ENCODE peak calls at places on chromosomes 6 and 20, in seven cellular contexts. I is A549, T is HepG2, N is GM12878, X is body of pancreas, J is upper lobe of left lung, L is right lobe of liver. O is an unnamed sample.

GRCh38 chr6:89539779-89540178 is 98.8 kb downstream of the LYRM2 start:
- ATAC-seq in I (no peak), X (no peak), J (no peak), N (no peak), L (no peak), T (no peak), O (no peak)

GRCh38 chr20:20391115-20391514 is 23.2 kb downstream of the INSM1 start:
- ATAC-seq in N (no peak), T (no peak), X (no peak), I (no peak), J (no peak), L (no peak), O (no peak)

GRCh38 chr6:123091896-123092271 is 95.8 kb downstream of the CLVS2 start:
- ATAC-seq in I (no peak), N (no peak), L (no peak), J (no peak), X (no peak), T (no peak), O (no peak)

GRCh38 chr6:71326611-71327010 is 38.0 kb downstream of the OGFRL1 start:
- ATAC-seq in N (no peak), I (no peak), X (no peak), L (peak; percentile 86), T (no peak), J (no peak), O (no peak)

GRCh38 chr6:128062882-128063603 is 162.2 kb upstream of the THEMIS start:
- ATAC-seq in X (peak; percentile 83), L (peak; percentile 97), N (no peak), T (peak; percentile 99), I (no peak), J (peak; percentile 83), O (no peak)

GRCh38 chr6:89956182-89956581 is 61.9 kb downstream of the GJA10 start:
- ATAC-seq in J (no peak), I (no peak), T (no peak), N (no peak), L (peak; percentile 80), X (no peak), O (no peak)

GRCh38 chr20:48669946-48670630 is 157.7 kb downstream of the PREX1 start:
- ATAC-seq in T (no peak), I (no peak), J (no peak), N (no peak), X (peak; percentile 21), L (peak; percentile 51), O (no peak)

GRCh38 chr6:111307275-111307858 is 175.7 kb downstream of the REV3L start:
- ATAC-seq in N (no peak), X (no peak), L (peak; percentile 96), T (no peak), J (no peak), I (no peak), O (no peak)

GRCh38 chr6:157087974-157088373 is 235.3 kb downstream of the TMEM242 start:
- ATAC-seq in N (no peak), J (no peak), I (no peak), T (no peak), L (no peak), X (no peak), O (no peak)

GRCh38 chr6:79422666-79423065 is 114.6 kb downstream of the LCA5 start:
- ATAC-seq in J (no peak), T (no peak), L (no peak), X (no peak), N (no peak), I (no peak), O (no peak)

GRCh38 chr6:53811746-53812145 is 16.9 kb downstream of the LRRC1 start:
- ATAC-seq in I (no peak), N (peak; percentile 4), T (no peak), X (no peak), L (no peak), J (no peak), O (no peak)

GRCh38 chr6:48141975-48142374 is 31.0 kb upstream of the PTCHD4 start:
- ATAC-seq in I (no peak), N (no peak), X (no peak), J (no peak), T (no peak), L (no peak), O (no peak)

GRCh38 chr6:22954749-22955385 is 385.5 kb downstream of the HDGFL1 start:
- ATAC-seq in I (no peak), N (peak; percentile 80), L (peak; percentile 62), X (no peak), J (no peak), T (peak; percentile 73), O (no peak)

GRCh38 chr6:89044988-89045387 is 35.6 kb upstream of the PNRC1 start:
- ATAC-seq in J (peak; percentile 64), X (no peak), N (no peak), I (no peak), L (peak; percentile 62), T (no peak), O (peak; percentile 29)

GRCh38 chr6:106702451-106703110 is 73.2 kb downstream of the QRSL1 start:
- ATAC-seq in X (peak; percentile 99), J (peak; percentile 37), L (peak; percentile 84), I (no peak), N (peak; percentile 99), T (peak; percentile 96), O (no peak)

GRCh38 chr6:83615025-83615999 is 93.6 kb downstream of the SNAP91 start:
- ATAC-seq in I (peak; percentile 47), N (peak; percentile 80), J (no peak), X (no peak), T (peak; percentile 69), L (peak; percentile 58), O (no peak)

GRCh38 chr20:40008177-40008576 is 680.9 kb downstream of the MAFB start:
- ATAC-seq in X (no peak), N (no peak), J (no peak), T (no peak), L (peak; percentile 81), I (no peak), O (no peak)

GRCh38 chr20:57310821-57311514 is 18.6 kb upstream of the SPO11 start:
- ATAC-seq in X (no peak), N (no peak), I (no peak), T (peak; percentile 85), L (no peak), J (no peak), O (no peak)

GRCh38 chr6:31474871-31475286 is 23.1 kb upstream of the MICB start:
- ATAC-seq in L (no peak), X (no peak), T (peak; percentile 38), N (peak; percentile 46), J (no peak), I (no peak), O (no peak)

GRCh38 chr6:90131614-90132423 is 164.8 kb downstream of the BACH2 start:
- ATAC-seq in J (no peak), L (peak; percentile 22), N (no peak), X (no peak), T (no peak), I (no peak), O (peak; percentile 34)

GRCh38 chr6:105651969-105652368 is 249.1 kb upstream of the PREP start:
- ATAC-seq in N (peak; percentile 31), L (no peak), I (no peak), X (no peak), J (no peak), T (no peak), O (no peak)

GRCh38 chr6:26543953-26544352 is 5.8 kb downstream of the HMGN4 start:
- ATAC-seq in I (peak; percentile 89), T (peak; percentile 92), X (no peak), N (peak; percentile 84), J (no peak), L (no peak), O (no peak)

GRCh38 chr6:89999995-90000825 is 105.9 kb downstream of the GJA10 start:
- ATAC-seq in I (no peak), J (no peak), T (no peak), L (no peak), X (no peak), N (no peak), O (peak; percentile 34)

GRCh38 chr6:131063028-131063763 is at the start of gene EPB41L2:
- ATAC-seq in T (peak; percentile 87), I (peak; percentile 86), X (peak; percentile 94), N (peak; percentile 82), J (peak; percentile 93), L (peak; percentile 97), O (peak; percentile 95)
- TF ChIP-seq POLR2A in T (peak; percentile 87), I (peak; percentile 38), X (peak; percentile 79), N (peak; percentile 92), J (no peak), L (peak; percentile 91), O (peak; percentile 70)

GRCh38 chr20:61965606-61966491 is 99.8 kb downstream of the TAF4 start:
- ATAC-seq in X (no peak), I (no peak), N (peak; percentile 62), L (no peak), J (no peak), T (peak; percentile 46), O (no peak)
- H3K4me3 ChIP-seq in X (no peak overlapping the region), I (no peak overlapping the region), N (no peak overlapping the region), L (no peak overlapping the region), J (no peak overlapping the region), T (no peak overlapping the region), O (no peak overlapping the region)

GRCh38 chr6:146211646-146212045 is 182.8 kb downstream of the GRM1 start:
- ATAC-seq in X (no peak), J (no peak), T (no peak), I (no peak), L (no peak), N (peak; percentile 47), O (no peak)
- TF ChIP-seq POLR2A in X (no peak), J (no peak), T (no peak), I (no peak), L (no peak), N (no peak), O (no peak)

GRCh38 chr6:84665392-84665791 is 99.0 kb downstream of the TBX18 start:
- ATAC-seq in T (no peak), N (no peak), X (no peak), I (no peak), J (no peak), L (no peak), O (no peak)
- H3K4me3 ChIP-seq in T (no peak overlapping the region), N (no peak overlapping the region), X (no peak overlapping the region), I (no peak overlapping the region), J (no peak overlapping the region), L (no peak overlapping the region), O (no peak overlapping the region)

GRCh38 chr6:149311293-149311692 is 6.2 kb upstream of the TAB2 start:
- ATAC-seq in L (no peak), N (no peak), I (no peak), T (no peak), X (no peak), J (no peak), O (no peak)

GRCh38 chr6:149311766-149312165 is 5.7 kb upstream of the TAB2 start:
- ATAC-seq in N (no peak), L (no peak), T (no peak), I (no peak), X (no peak), J (no peak), O (no peak)

GRCh38 chr6:149314325-149314724 is 3.2 kb upstream of the TAB2 start:
- ATAC-seq in N (no peak), J (no peak), L (no peak), I (no peak), X (no peak), T (no peak), O (no peak)

GRCh38 chr6:149316108-149316727 is 1.3 kb upstream of the TAB2 start:
- ATAC-seq in J (no peak), X (no peak), T (no peak), N (no peak), L (no peak), I (no peak), O (no peak)

DNA sequence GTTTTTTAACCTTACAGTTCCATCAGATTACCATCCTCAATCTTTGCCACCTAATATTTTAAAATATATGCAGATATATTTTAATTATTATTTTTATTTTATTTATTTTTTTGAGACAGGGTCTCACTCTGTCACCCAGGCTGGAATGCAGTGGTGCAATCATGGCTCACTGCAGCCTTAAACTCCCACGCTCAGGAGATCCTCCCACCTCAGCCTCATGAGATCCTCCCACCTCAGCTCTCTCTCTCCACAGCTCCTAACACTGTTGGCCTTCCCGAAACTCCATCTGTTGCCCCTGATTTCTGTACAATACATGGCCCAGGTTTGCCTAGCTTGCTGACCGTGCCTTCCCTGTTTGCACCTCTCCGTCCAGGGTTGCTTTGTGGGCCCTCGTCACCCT is 4.4 kb upstream of the TAB2 start:
- ATAC-seq in J (no peak), X (no peak), N (no peak), L (no peak), T (no peak), I (no peak), O (no peak)
- TF ChIP-seq POLR2A in J (no peak), X (no peak), N (no peak), L (no peak), T (no peak), I (no peak), O (no peak)